ENCODE peak calls at places on chromosomes 4 and X, in four cellular contexts. F, C, H and A are unnamed samples. For H3K9me3, the result is how much of the 10 kb centered on the place peaks cover.

GRCh38 chr4:41006141-41006540 is 208.2 kb downstream of the APBB2 start:
- DNase-seq in F (no peak), C (no peak), H (no peak), A (no peak)

GRCh38 chrX:13151806-13152510 is 107.5 kb upstream of the FAM9C start:
- DNase-seq in C (no peak), H (no peak), F (no peak), A (no peak)

GRCh38 chrX:10450229-10450958 is 170.0 kb downstream of the MID1 start:
- DNase-seq in F (no peak), C (no peak), H (no peak), A (no peak)

GRCh38 chr4:152479428-152480026 is 56.4 kb downstream of the FBXW7 start:
- DNase-seq in H (no peak), F (no peak), C (no peak), A (no peak)

GRCh38 chr4:16123356-16124084 is 39.7 kb upstream of the PROM1 start:
- DNase-seq in C (no peak), F (no peak), H (no peak), A (no peak)

GRCh38 chrX:51893931-51894696 is 691 bp downstream of the MAGED1 start:
- DNase-seq in C (no peak), H (no peak), F (no peak), A (no peak)

GRCh38 chrX:19924285-19924684 is 36.9 kb upstream of the SH3KBP1 start:
- DNase-seq in F (no peak), H (no peak), C (no peak), A (no peak)

GRCh38 chr4:7124643-7125442 is 57.0 kb upstream of the GRPEL1 start:
- DNase-seq in H (no peak), C (no peak), F (peak), A (no peak)

GRCh38 chr4:159764343-159764952 is 661.6 kb downstream of the RAPGEF2 start:
- DNase-seq in F (no peak), C (no peak), H (no peak), A (peak)

GRCh38 chrX:115949900-115950822 is 220.4 kb upstream of the AGTR2 start:
- DNase-seq in H (no peak), F (no peak), C (no peak), A (peak)

GRCh38 chr4:106541253-106541652 is 172.7 kb upstream of the GIMD1 start:
- DNase-seq in H (no peak), C (no peak), F (no peak), A (no peak)

GRCh38 chr4:152540293-152540674 is 4.4 kb upstream of the FBXW7 start:
- DNase-seq in H (no peak), F (no peak), C (no peak), A (peak)

GRCh38 chr4:7647932-7648812 is 213.4 kb upstream of the PSAPL1 start:
- DNase-seq in F (peak), C (no peak), H (no peak), A (no peak)

GRCh38 chr4:40559585-40560465 is 69.8 kb downstream of the RBM47 start:
- DNase-seq in C (no peak), F (no peak), H (no peak), A (no peak)

GRCh38 chrX:133685806-133686205 is 270.5 kb upstream of the GPC4 start:
- DNase-seq in H (no peak), C (no peak), F (no peak), A (no peak)

GRCh38 chrX:120697053-120697452 is 67.2 kb upstream of the C1GALT1C1 start:
- DNase-seq in C (no peak), F (no peak), H (no peak), A (no peak)

GRCh38 chr4:89889289-89889688 is 5.4 kb upstream of the MMRN1 start:
- DNase-seq in F (peak), C (peak), H (no peak), A (no peak)

GRCh38 chr4:41361831-41362646 is 105.3 kb downstream of the UCHL1 start:
- DNase-seq in C (no peak), H (no peak), F (no peak), A (no peak)

GRCh38 chr4:110550260-110550659 is 72.6 kb downstream of the PITX2 start:
- DNase-seq in C (no peak), F (no peak), H (no peak), A (no peak)

GRCh38 chr4:147029296-147029695 is 83.6 kb upstream of the TTC29 start:
- DNase-seq in H (no peak), C (no peak), F (no peak), A (no peak)

GRCh38 chr4:7677799-7678301 is 243.1 kb upstream of the PSAPL1 start:
- DNase-seq in C (no peak), H (no peak), F (no peak), A (no peak)

GRCh38 chr4:71689822-71690221 is 94.1 kb downstream of the GC start:
- DNase-seq in F (no peak), H (no peak), C (no peak), A (no peak)

GRCh38 chrX:148288451-148288850 is 212.0 kb upstream of the AFF2 start:
- DNase-seq in C (no peak), H (no peak), F (no peak), A (no peak)

GRCh38 chrX:148290937-148291336 is 209.5 kb upstream of the AFF2 start:
- DNase-seq in F (no peak), C (no peak), H (no peak), A (no peak)

GRCh38 chrX:148290041-148290440 is 210.4 kb upstream of the AFF2 start:
- DNase-seq in F (no peak), C (no peak), H (no peak), A (no peak)
- H3K9me3 ChIP-seq in F (under half), C (under half), H (under half), A (under half)

GRCh38 chr4:87057835-87058234 is 123.0 kb downstream of the AFF1 start:
- DNase-seq in H (no peak), C (no peak), F (no peak), A (no peak)
- H3K4me3 ChIP-seq in H (no peak), C (no peak), F (no peak), A (no peak)

DNA sequence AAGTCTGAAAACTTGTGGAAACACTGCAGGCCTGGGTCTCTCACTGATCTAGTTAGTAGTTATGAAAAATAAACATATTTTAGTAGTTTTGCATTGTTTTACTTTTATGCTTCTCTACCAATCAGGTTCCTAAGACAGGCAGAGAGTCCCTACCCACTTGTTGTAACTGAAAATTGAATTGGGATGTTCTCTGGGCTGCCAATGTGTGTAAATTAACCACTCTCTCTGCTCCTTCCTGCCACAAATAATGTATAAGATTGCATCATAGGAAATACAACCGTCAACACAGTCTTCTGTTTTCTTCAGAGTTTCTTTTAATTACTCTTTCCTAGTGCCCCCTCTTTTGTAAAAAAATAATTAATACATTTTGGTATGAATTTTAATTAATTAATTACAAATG is 677.3 kb downstream of the FSTL5 start:
- DNase-seq in C (no peak), H (no peak), F (no peak), A (no peak)
- H3K9me3 ChIP-seq in C (under half), H (under half), F (under half), A (under half)

GRCh38 chr4:123035239-123035638 is 112.8 kb upstream of the NUDT6 start:
- DNase-seq in H (no peak), C (no peak), F (no peak), A (no peak)

GRCh38 chr4:123034023-123034422 is 111.6 kb upstream of the NUDT6 start:
- DNase-seq in F (no peak), H (no peak), C (no peak), A (no peak)

DNA sequence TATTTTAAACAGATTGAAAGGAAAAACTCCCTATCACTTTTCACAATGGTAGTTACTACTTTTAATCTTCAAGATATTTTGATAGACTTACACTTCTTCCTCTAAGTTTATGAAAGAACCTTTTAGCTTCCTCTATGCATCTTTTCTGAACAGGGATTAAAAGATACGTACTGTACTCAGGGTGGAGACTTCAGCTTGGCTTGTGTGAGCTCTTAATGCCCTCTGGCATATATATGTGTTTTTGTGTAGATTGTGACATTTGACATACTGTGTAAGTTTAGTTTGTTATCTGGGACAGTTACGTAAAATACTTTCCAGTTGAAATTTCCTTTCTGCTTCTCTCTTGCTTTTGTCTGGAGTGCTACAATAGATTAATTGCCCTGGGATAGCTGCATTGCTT is 109.3 kb upstream of the NUDT6 start:
- DNase-seq in F (no peak), C (no peak), H (no peak), A (no peak)
- H3K4me3 ChIP-seq in F (no peak), C (no peak), H (no peak), A (no peak)

GRCh38 chrX:143940119-143940518 is 56.2 kb downstream of the UBE2NL start:
- DNase-seq in F (no peak), H (no peak), C (no peak), A (no peak)

DNA sequence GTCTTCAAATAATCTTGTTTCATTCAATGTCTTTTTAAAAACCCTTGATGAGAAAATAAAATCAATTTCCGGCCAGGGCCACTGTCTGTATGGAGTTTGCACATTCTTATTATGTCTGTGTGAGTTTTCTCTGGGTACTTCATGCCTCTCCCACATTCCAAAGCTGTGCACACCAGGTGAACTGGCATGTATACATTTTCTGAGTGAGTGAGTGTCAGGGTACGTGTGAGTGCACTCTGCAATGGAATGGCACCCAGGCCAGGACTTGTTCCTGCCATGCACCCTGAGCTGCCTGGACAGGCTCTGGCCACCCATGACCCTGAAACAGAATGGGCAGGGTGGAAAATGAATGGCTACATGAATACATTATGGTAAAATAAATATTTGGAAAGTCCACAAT is 61.3 kb downstream of the UBE2NL start:
- DNase-seq in H (no peak), F (no peak), C (no peak), A (no peak)
- H3K9me3 ChIP-seq in H (under half), F (under half), C (under half), A (under half)

GRCh38 chrX:34879361-34879760 is 63.2 kb upstream of the FAM47B start:
- DNase-seq in C (no peak), H (no peak), F (no peak), A (no peak)
- H3K4me3 ChIP-seq in C (no peak), H (no peak), F (no peak), A (no peak)

GRCh38 chrX:103417370-103417769 is 41.0 kb downstream of the BEX3 start:
- DNase-seq in H (no peak), F (no peak), C (no peak), A (no peak)
- H3K9me3 ChIP-seq in H (under half), F (under half), C (under half), A (under half)